ENCODE peak calls at places on chromosomes 2 and 18, in four cellular contexts. G is GM12878, J is K562, Q is HL-60. K is an unnamed sample.

GRCh38 chr2:11835403-11835802 is 89.0 kb downstream of the LPIN1 start:
- DNase-seq in Q (no peak), G (no peak), J (no peak), K (no peak)

GRCh38 chr2:106596844-106597243 is 109.7 kb downstream of the CD8B2 start:
- DNase-seq in Q (no peak), J (peak), G (no peak), K (no peak)

GRCh38 chr2:180003566-180003965 is 3.5 kb downstream of the CWC22 start:
- DNase-seq in J (peak), Q (no peak), G (no peak), K (no peak)

GRCh38 chr2:108621087-108621559 is 86.9 kb downstream of the LIMS1 start:
- DNase-seq in Q (peak), G (no peak), J (peak), K (no peak)

GRCh38 chr18:4017479-4017878 is 437.6 kb downstream of the DLGAP1 start:
- DNase-seq in Q (peak), J (peak), G (no peak), K (no peak)

GRCh38 chr2:186042207-186043028 is 303.8 kb downstream of the FSIP2 start:
- DNase-seq in J (no peak), G (no peak), Q (no peak), K (no peak)

GRCh38 chr18:60060578-60060977 is 160.8 kb downstream of the PMAIP1 start:
- DNase-seq in G (no peak), J (no peak), Q (no peak), K (no peak)

GRCh38 chr2:54240515-54241219 is 15.4 kb downstream of the TSPYL6 start:
- DNase-seq in J (no peak), Q (no peak), G (no peak), K (no peak)

GRCh38 chr18:74977041-74977440 is 231.9 kb downstream of the PTGR3 start:
- DNase-seq in Q (no peak), J (no peak), G (no peak), K (no peak)

GRCh38 chr18:50315100-50315871 is 27.8 kb upstream of the CXXC1 start:
- DNase-seq in Q (peak), J (no peak), G (peak), K (no peak)

GRCh38 chr2:111633643-111634042 is 250.3 kb downstream of the ANAPC1 start:
- DNase-seq in G (no peak), J (no peak), Q (peak), K (no peak)

GRCh38 chr2:111633139-111633538 is 250.9 kb downstream of the ANAPC1 start:
- DNase-seq in J (no peak), Q (no peak), G (no peak), K (no peak)

GRCh38 chr2:111636905-111637304 is 247.1 kb downstream of the ANAPC1 start:
- DNase-seq in J (no peak), Q (no peak), G (no peak), K (no peak)

GRCh38 chr2:111634050-111634784 is 249.8 kb downstream of the ANAPC1 start:
- DNase-seq in Q (no peak), G (no peak), J (no peak), K (no peak)

DNA sequence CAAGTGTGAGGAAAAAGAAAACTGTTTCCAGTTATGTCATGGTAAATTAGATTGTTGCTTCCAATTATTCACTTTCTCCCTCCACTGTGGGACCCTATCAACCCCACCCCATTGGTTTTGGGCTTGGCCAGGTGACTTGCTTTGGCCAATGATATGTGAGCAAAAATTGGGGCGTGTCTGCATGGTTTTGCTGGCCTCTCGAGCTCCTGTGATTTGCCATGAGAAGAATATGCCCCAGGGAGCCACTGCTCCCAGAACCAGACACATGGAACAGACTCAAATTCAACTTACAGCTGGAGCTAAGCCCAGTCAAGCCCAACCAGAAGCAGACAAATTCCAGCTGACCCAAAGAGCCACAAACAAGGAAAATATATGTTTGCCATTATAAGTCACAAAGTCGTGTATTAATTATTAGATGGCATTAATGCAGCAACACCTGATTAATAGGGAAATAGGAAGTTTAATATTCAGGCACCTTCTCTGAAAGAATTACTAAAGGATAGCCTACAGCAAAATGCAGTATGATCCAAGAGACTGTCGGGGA is 248.9 kb downstream of the ANAPC1 start:
- DNase-seq in G (no peak), Q (no peak), J (no peak), K (no peak)
- TF ChIP-seq SPI1 in G (no peak), Q (no peak), J (no peak), K (no peak)

GRCh38 chr2:190119257-190119656 is 56.7 kb upstream of the MSTN start:
- DNase-seq in J (no peak), Q (no peak), G (no peak), K (no peak)

GRCh38 chr2:190113000-190113399 is 50.5 kb upstream of the MSTN start:
- DNase-seq in G (no peak), J (no peak), Q (no peak), K (no peak)

GRCh38 chr2:190119948-190120347 is 57.4 kb upstream of the MSTN start:
- DNase-seq in G (no peak), Q (no peak), J (no peak), K (no peak)

GRCh38 chr2:190121971-190122370 is 59.4 kb upstream of the MSTN start:
- DNase-seq in J (no peak), Q (no peak), G (peak), K (peak)

DNA sequence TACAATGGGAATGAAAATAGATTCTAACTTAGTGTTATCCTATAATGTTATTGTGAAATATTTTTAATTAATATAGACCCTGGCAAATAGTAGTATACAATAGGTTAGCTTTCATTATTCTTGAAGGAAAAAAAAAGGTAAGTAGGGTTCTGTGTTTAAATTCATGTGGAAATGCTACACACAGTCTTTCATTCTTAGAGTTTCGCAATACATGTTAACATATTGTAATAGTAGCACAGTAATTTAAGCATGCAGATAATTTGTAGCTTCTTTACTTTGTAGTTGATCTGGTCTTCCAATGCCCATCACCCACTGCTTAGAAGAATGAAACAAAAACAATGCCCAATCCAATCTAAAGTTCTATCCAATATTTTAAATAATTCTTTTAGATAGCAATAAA is 54.8 kb upstream of the MSTN start:
- DNase-seq in G (no peak), Q (no peak), J (no peak), K (no peak)
- TF ChIP-seq POLR2AphosphoS5 in G (no peak), Q (no peak), J (no peak), K (no peak)

GRCh38 chr2:101368371-101368770 is 18.9 kb downstream of the CREG2 start:
- DNase-seq in G (no peak), J (no peak), Q (peak), K (no peak)
- TF ChIP-seq SPI1 in G (no peak), J (no peak), Q (no peak), K (no peak)

GRCh38 chr18:58078889-58079573 is 35.0 kb downstream of the NEDD4L start:
- DNase-seq in G (no peak), J (peak), Q (no peak), K (no peak)
- TF ChIP-seq POLR2AphosphoS5 in G (no peak), J (peak), Q (no peak), K (no peak)

GRCh38 chr18:62436636-62437519 is 85.9 kb upstream of the ZCCHC2 start:
- DNase-seq in J (no peak), Q (no peak), G (no peak), K (no peak)
- TF ChIP-seq SPI1 in J (no peak), Q (no peak), G (no peak), K (no peak)

DNA sequence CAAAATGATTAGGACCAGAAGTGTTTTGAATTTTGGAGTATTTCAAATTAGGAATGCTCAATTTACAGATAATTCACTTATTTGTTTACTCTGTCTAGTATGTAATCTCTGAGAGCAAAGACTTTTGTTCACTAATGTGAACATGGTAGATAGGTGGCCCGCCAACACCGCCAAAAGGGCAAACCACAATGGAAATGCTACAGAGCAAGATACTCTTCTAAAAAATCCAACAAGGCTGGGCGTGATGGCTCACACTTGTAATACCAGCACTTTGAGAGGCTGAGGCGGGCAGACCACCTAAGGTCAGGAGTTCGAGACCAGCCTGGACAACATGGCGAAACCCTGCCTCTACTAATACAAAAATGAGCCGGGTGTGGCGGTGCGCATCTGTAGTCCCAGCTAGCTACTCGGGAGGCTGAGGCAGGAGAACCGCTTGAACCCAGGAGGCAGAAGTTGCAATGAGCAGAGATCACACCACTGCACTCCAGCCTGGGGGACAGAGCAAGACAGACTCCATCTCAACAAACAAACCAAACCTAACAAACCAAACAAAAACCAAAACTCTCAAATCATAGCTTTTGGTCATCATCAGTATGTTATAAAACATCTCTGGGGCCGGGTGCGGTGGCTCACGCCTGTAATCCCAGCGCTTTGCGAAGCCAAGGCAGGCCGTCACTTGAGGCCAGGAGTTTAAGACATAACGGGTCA is 2.4 kb downstream of the CCT4 start:
- DNase-seq in J (no peak), G (no peak), Q (no peak), K (no peak)
- TF ChIP-seq POLR2AphosphoS5 in J (no peak), G (no peak), Q (no peak), K (peak)

GRCh38 chr2:162330881-162331280 is 12.4 kb upstream of the IFIH1 start:
- DNase-seq in Q (no peak), G (no peak), J (no peak), K (no peak)
- TF ChIP-seq SPI1 in Q (no peak), G (no peak), J (no peak), K (no peak)

DNA sequence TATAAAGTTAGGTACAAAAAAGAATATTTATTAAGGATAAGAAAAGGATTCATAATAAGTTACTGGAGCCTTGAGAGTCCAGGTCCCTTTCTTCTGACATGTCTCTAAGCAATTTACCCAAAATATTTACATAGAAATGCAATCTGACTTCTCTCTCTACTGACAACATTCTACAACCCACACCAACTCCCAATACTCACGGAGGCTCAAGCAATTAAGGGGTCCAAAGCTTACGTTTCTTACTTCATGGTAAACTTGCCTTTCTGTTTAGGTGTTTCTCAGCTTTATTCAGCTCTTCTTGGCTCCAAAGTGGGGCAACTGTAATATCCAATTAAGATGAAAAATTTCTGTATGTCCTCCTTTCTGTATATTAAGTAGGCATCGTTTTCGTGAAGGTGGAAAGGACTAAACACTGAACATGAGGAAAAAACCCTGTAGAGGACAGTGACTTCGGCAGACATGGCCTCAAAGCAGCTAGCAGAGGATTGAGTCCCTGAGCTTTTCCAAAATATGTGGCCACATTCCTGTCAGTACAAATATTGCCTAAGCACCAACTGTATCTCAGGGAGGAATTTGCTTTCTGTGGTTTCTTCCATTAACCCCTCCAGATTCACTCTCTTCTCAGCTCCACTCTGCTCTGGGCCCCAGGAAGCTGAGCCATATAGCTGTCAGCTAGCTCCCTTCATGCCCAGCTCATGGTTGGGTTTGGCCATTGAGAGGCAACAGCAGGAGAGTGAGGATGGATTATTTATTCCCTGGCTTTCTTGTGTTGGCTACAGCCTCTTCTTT is 67.9 kb upstream of the GLS start:
- DNase-seq in G (no peak), J (no peak), Q (no peak), K (no peak)
- TF ChIP-seq POLR2AphosphoS5 in G (no peak), J (no peak), Q (no peak), K (no peak)